ENCODE peak calls at places on chromosomes 16 and 17, in five cellular contexts. L is NCI-H526; F is T-helper 2 cell; J is activated effector memory CD4-positive, alpha-beta T cell treated with anti-CD3 and anti-CD28 coated beads, Interleukin-2, amount 50 U/mL, for 16 hours; R is esophagus muscularis mucosa. E is an unnamed sample.

GRCh38 chr17:14011740-14012405 is 57.4 kb upstream of the COX10 start:
- DNase-seq in L (no peak), R (no peak), J (no peak), F (no peak), E (no peak)

GRCh38 chr17:39225974-39226683 is 384 bp upstream of the STAC2 start:
- DNase-seq in R (no peak), J (peak), F (peak), L (peak), E (no peak)

GRCh38 chr17:82603981-82604448 is 44.2 kb downstream of the WDR45B start:
- DNase-seq in L (no peak), F (no peak), J (no peak), R (no peak), E (no peak)

GRCh38 chr16:6611535-6611934 is 721.1 kb upstream of the RBFOX1 start:
- DNase-seq in L (peak), R (no peak), J (no peak), F (no peak), E (no peak)

GRCh38 chr16:75289189-75289588 is 37.8 kb upstream of the BCAR1 start:
- DNase-seq in R (no peak), L (no peak), F (no peak), J (no peak), E (no peak)

GRCh38 chr16:23394141-23394540 is 58.8 kb downstream of the COG7 start:
- DNase-seq in F (no peak), J (no peak), L (no peak), R (no peak), E (no peak)

GRCh38 chr16:86631441-86631840 is 53.1 kb downstream of the FOXL1 start:
- DNase-seq in F (no peak), L (no peak), J (no peak), R (no peak), E (no peak)

GRCh38 chr16:53960954-53961616 is 257.1 kb downstream of the FTO start:
- DNase-seq in J (no peak), L (peak), F (no peak), R (no peak), E (no peak)

GRCh38 chr16:30398660-30399434 is 3.6 kb downstream of the ZNF48 start:
- DNase-seq in F (no peak), J (no peak), L (no peak), R (no peak), E (no peak)

GRCh38 chr17:7835818-7836595 is 2.0 kb downstream of the KDM6B start:
- DNase-seq in J (peak), L (peak), F (peak), R (peak), E (peak)